ENCODE peak calls at places on chromosome 22, in four cellular contexts. K is uterus; O is activated T-cell treated with anti-CD3 and anti-CD28 coated beads, Interleukin-2, amount 50 U/mL, for 24 hours; C is activated CD8-positive, alpha-beta memory T cell treated with anti-CD3 and anti-CD28 coated beads, Interleukin-2, amount 50 U/mL, for 48 hours. P is an unnamed sample.

GRCh38 chr22:45105281-45105700 is 58.4 kb upstream of the NUP50 start:
- DNase-seq in K (no peak), O (no peak), C (no peak), P (no peak)

GRCh38 chr22:22813126-22814075 is 74.2 kb upstream of the IGLL5 start:
- DNase-seq in K (no peak), O (no peak), C (no peak), P (no peak)

GRCh38 chr22:29306830-29307657 is 594 bp downstream of the GAS2L1 start:
- DNase-seq in K (peak; percentile 78), O (no peak), C (peak; percentile 67), P (peak; percentile 95)

GRCh38 chr22:31650391-31650790 is 11.6 kb downstream of the PISD start:
- DNase-seq in K (peak; percentile 41), O (no peak), C (no peak), P (no peak)

GRCh38 chr22:38017272-38017920 is 33.0 kb upstream of the SOX10 start:
- DNase-seq in K (peak; percentile 58), O (no peak), C (no peak), P (no peak)

GRCh38 chr22:44743804-44744211 is 8.6 kb upstream of the ARHGAP8 start:
- DNase-seq in K (no peak), O (no peak), C (no peak), P (no peak)

GRCh38 chr22:32219030-32219429 is 14.2 kb upstream of the RFPL2 start:
- DNase-seq in K (no peak), O (no peak), C (no peak), P (no peak)

GRCh38 chr22:32023251-32023827 is 19.7 kb upstream of the SLC5A1 start:
- DNase-seq in K (no peak), O (no peak), C (no peak), P (no peak)

GRCh38 chr22:36986242-36986821 is 32.9 kb downstream of the TST start:
- DNase-seq in K (no peak), O (peak; percentile 73), C (peak; percentile 85), P (peak; percentile 21)

GRCh38 chr22:26927841-26928240 is 270.5 kb downstream of the MIAT start:
- DNase-seq in K (no peak), O (no peak), C (no peak), P (no peak)

GRCh38 chr22:48889887-48890692 is 937.6 kb downstream of the BRD1 start:
- DNase-seq in K (no peak), O (peak; percentile 19), C (peak; percentile 22), P (no peak)

P was measured in neural progenitor cell.